ENCODE peak calls at places on chromosomes 3 and 15, in seven cellular contexts. Y is H7, I is tibial nerve, C is body of pancreas, K is lung, R is left ventricle myocardium inferior, X is MM.1S. J is an unnamed sample. For H3K27me3, the result is how much of the 10 kb centered on the place peaks cover.

GRCh38 chr3:31092748-31093607 is 198.5 kb upstream of the GADL1 start:
- DNase-seq in Y (no peak), I (no peak), C (no peak), K (no peak), R (no peak), X (no peak), J (peak)

GRCh38 chr15:48087844-48088243 is 32.9 kb upstream of the SLC24A5 start:
- DNase-seq in Y (no peak), I (no peak), C (no peak), K (no peak), R (no peak), X (no peak), J (no peak)

GRCh38 chr3:94225176-94225742 is 162.4 kb downstream of the NSUN3 start:
- DNase-seq in Y (no peak), I (no peak), C (no peak), K (no peak), R (no peak), X (no peak), J (peak)

GRCh38 chr3:78076379-78076778 is 1036.5 kb downstream of the ROBO2 start:
- DNase-seq in Y (no peak), I (no peak), C (no peak), K (no peak), R (no peak), X (no peak), J (no peak)

GRCh38 chr15:71647479-71647792 is 162.9 kb upstream of the NR2E3 start:
- DNase-seq in Y (no peak), I (no peak), C (no peak), K (no peak), R (no peak), X (no peak), J (no peak)

GRCh38 chr15:98946301-98947255 is 61.0 kb downstream of the PGPEP1L start:
- DNase-seq in Y (peak), I (no peak), C (peak), K (no peak), R (peak), X (no peak), J (no peak)

GRCh38 chr3:50204804-50205718 is at the start of gene SLC38A3:
- DNase-seq in Y (peak), I (no peak), C (peak), K (no peak), R (peak), X (no peak), J (no peak)

GRCh38 chr3:193962986-193963683 is 172.8 kb upstream of the HES1 start:
- DNase-seq in Y (no peak), I (no peak), C (no peak), K (no peak), R (no peak), X (peak), J (no peak)

GRCh38 chr15:34721802-34722795 is 32.7 kb downstream of the GJD2 start:
- DNase-seq in Y (peak), I (peak), C (peak), K (no peak), R (peak), X (no peak), J (peak)

GRCh38 chr3:194327414-194328079 is 23.6 kb downstream of the CPN2 start:
- DNase-seq in Y (no peak), I (no peak), C (no peak), K (no peak), R (no peak), X (no peak), J (no peak)

GRCh38 chr3:169760479-169760878 is 4.4 kb downstream of the TERC start:
- DNase-seq in Y (no peak), I (no peak), C (no peak), K (no peak), R (no peak), X (no peak), J (no peak)

GRCh38 chr3:72153477-72154314 is 368.7 kb upstream of the PROK2 start:
- DNase-seq in Y (no peak), I (no peak), C (no peak), K (no peak), R (no peak), X (no peak), J (no peak)

GRCh38 chr15:41332788-41333527 is at the start of gene NUSAP1:
- DNase-seq in Y (peak), I (no peak), C (no peak), K (no peak), R (no peak), X (peak), J (no peak)

GRCh38 chr15:39323157-39323556 is 257.7 kb upstream of the THBS1 start:
- DNase-seq in Y (no peak), I (no peak), C (no peak), K (no peak), R (no peak), X (no peak), J (no peak)

GRCh38 chr15:96338772-96339661 is 8.5 kb downstream of the NR2F2 start:
- DNase-seq in Y (peak), I (no peak), C (peak), K (peak), R (no peak), X (no peak), J (no peak)

GRCh38 chr15:44537728-44538240 is 837 bp downstream of the EIF3J start:
- DNase-seq in Y (peak), I (no peak), C (no peak), K (no peak), R (no peak), X (no peak), J (peak)

GRCh38 chr3:53254810-53255359 is 937 bp downstream of the TKT start:
- DNase-seq in Y (peak), I (peak), C (peak), K (peak), R (peak), X (peak), J (peak)

GRCh38 chr3:38084019-38084968 is 45.3 kb downstream of the DLEC1 start:
- DNase-seq in Y (peak), I (no peak), C (peak), K (no peak), R (no peak), X (no peak), J (no peak)

GRCh38 chr15:83276661-83277060 is 7.8 kb downstream of the BNC1 start:
- DNase-seq in Y (no peak), I (no peak), C (no peak), K (no peak), R (no peak), X (no peak), J (no peak)

GRCh38 chr3:187208159-187208558 is 10.9 kb downstream of the RTP1 start:
- DNase-seq in Y (no peak), I (no peak), C (no peak), K (no peak), R (no peak), X (no peak), J (peak)

GRCh38 chr3:119170821-119171220 is 2.6 kb upstream of the UPK1B start:
- DNase-seq in Y (no peak), I (no peak), C (no peak), K (no peak), R (no peak), X (no peak), J (no peak)

GRCh38 chr15:70566047-70566835 is 197.1 kb downstream of the UACA start:
- DNase-seq in Y (peak), I (no peak), C (no peak), K (no peak), R (no peak), X (no peak), J (no peak)

GRCh38 chr15:76939715-76940114 is 8.2 kb downstream of the RCN2 start:
- DNase-seq in Y (no peak), I (no peak), C (no peak), K (no peak), R (no peak), X (no peak), J (no peak)

DNA sequence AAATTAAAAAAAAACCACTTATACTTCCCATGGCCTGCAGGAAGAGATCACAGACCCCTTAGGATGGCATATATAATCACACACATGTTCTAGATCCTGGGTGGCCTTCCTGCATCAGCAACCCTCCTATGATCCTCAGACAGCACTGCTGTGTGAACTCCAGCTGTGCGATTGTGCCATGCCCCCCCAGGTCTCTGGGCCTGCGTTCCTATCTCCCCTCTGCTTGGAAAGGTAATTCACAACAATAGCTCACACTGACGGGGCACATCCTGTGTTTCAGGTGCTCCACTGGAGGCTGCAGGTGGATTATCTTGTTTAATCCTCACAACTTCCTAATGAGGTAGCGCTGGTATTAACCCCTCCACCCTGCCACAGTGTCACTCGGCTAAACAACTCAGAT is 71.2 kb upstream of the GLCE start:
- DNase-seq in Y (peak), I (no peak), C (no peak), K (no peak), R (no peak), X (no peak), J (no peak)
- H3K27me3 ChIP-seq in Y (under half), I (under half), C (under half), K (under half), R (under half), X (under half), J (under half)

GRCh38 chr15:89477411-89478242 is 18.8 kb downstream of the RHCG start:
- DNase-seq in Y (no peak), I (no peak), C (no peak), K (no peak), R (no peak), X (no peak), J (no peak)

GRCh38 chr15:89469331-89470107 is 26.9 kb downstream of the RHCG start:
- DNase-seq in Y (no peak), I (no peak), C (no peak), K (no peak), R (no peak), X (no peak), J (no peak)

GRCh38 chr15:89475688-89476087 is 20.7 kb downstream of the RHCG start:
- DNase-seq in Y (no peak), I (no peak), C (no peak), K (no peak), R (no peak), X (no peak), J (no peak)

DNA sequence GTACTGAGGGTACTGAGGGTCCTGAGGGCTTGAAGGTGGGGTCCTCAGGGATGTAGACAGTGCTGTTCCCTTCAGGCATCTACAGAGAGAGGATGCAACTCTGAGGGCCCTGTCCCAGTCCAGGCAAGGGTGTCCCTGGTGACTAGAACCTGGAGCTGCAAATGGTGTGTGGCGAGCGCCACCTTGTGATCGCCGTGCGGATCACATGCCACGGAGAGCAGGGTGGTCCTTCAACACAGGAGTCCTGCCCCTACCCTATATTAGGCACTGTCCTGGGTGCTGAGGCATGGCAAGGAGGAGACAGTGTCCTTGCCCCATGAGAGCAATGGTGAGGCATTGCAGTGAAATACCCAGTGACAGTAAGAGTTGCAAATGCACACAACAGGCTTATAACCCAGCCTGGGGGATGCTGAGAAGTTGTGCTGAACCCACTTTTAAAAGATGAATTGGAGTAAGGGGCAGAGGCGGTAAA is 23.6 kb downstream of the RHCG start:
- DNase-seq in Y (peak), I (no peak), C (peak), K (no peak), R (peak), X (peak), J (peak)
- H3K27me3 ChIP-seq in Y (under half), I (half or more), C (under half), K (under half), R (half or more), X (under half), J (under half)

GRCh38 chr15:67836477-67836876 is 3.4 kb downstream of the RNU6-1 start:
- DNase-seq in Y (peak), I (no peak), C (peak), K (no peak), R (peak), X (peak), J (peak)

GRCh38 chr15:67834593-67835348 is 5.1 kb downstream of the RNU6-1 start:
- DNase-seq in Y (peak), I (no peak), C (peak), K (no peak), R (no peak), X (no peak), J (no peak)

GRCh38 chr15:67836134-67836455 is 3.8 kb downstream of the RNU6-1 start:
- DNase-seq in Y (peak), I (no peak), C (no peak), K (no peak), R (no peak), X (no peak), J (no peak)

GRCh38 chr15:67834249-67834592 is 5.6 kb downstream of the RNU6-1 start:
- DNase-seq in Y (no peak), I (no peak), C (no peak), K (no peak), R (no peak), X (no peak), J (no peak)

DNA sequence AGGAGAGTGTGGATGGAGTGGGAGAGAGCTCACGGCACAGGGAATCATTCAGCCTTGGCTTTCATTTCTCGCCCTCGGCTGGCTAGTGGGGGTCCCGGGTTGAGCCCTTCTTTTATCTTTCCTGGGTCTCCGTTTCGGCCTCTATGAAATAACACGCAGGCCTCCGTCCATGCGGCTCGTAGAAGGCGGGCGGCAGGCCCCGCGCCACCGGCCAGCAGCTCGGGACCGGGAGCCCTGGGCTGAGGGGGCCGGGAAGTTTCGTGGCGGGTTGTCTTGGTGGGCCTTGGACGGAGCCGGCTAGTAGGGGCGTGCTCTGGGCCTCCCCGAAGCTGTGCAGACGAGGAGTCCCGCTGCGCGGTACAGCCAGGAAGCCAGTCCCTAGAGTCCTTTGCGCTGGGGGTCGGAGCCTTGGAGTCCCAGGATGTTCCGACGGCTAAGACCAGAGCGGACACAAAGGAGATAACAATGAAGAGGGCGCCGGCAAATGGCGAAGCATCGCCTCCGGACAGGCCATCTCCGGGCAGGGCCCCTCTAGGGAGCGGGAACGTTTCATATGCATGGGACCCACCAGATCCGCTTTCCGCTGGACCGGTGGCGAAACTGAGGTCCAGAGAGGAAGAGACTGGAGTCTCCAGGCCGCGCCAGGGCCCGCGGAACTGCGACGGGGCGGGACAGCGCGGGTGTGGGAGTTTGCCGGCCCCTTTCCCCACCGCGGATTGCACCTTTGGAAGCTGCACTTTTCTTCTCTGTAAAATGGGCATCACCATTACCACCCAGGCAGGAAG is 4.3 kb downstream of the RNU6-1 start:
- DNase-seq in Y (peak), I (no peak), C (no peak), K (no peak), R (no peak), X (no peak), J (no peak)
- H3K27me3 ChIP-seq in Y (half or more), I (half or more), C (under half), K (under half), R (half or more), X (under half), J (half or more)

GRCh38 chr3:69740103-69741021 is 1.1 kb downstream of the MITF start:
- DNase-seq in Y (peak), I (no peak), C (peak), K (peak), R (no peak), X (peak), J (no peak)
- H3K27me3 ChIP-seq in Y (under half), I (under half), C (under half), K (under half), R (under half), X (under half), J (under half)

GRCh38 chr15:53559364-53560253 is 199.9 kb downstream of the WDR72 start:
- DNase-seq in Y (no peak), I (no peak), C (peak), K (no peak), R (no peak), X (no peak), J (no peak)
- H3K27me3 ChIP-seq in Y (under half), I (under half), C (under half), K (under half), R (under half), X (under half), J (under half)

DNA sequence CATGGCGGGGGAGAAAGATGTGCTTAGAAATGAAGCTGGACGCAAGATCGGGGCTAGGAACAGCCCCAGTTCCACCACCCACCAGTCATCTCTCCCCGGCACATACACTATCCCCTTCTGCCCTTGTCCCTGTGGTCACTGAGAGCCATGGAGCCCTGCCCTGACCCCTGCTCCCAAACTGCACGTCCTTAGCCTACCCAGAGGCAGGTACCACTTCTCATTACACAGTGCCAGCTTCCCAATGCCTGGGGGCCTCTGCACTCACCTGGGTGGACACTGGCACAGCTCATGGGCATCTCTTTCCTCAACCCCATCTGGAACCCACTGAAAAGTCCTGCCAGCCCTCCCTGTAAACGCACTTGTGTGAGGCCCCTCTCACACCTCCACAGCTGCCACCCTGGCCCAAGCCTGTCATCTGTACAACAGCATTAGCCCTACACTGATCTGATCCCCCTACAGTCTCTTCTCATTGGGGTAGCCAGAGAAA is 139.4 kb upstream of the PRR20G start:
- DNase-seq in Y (no peak), I (no peak), C (no peak), K (no peak), R (no peak), X (no peak), J (no peak)
- H3K27me3 ChIP-seq in Y (under half), I (half or more), C (under half), K (under half), R (half or more), X (half or more), J (under half)

GRCh38 chr15:73467758-73468157 is 24.8 kb downstream of the REC114 start:
- DNase-seq in Y (peak), I (no peak), C (no peak), K (no peak), R (no peak), X (no peak), J (no peak)
- H3K27me3 ChIP-seq in Y (under half), I (under half), C (under half), K (under half), R (under half), X (under half), J (under half)

DNA sequence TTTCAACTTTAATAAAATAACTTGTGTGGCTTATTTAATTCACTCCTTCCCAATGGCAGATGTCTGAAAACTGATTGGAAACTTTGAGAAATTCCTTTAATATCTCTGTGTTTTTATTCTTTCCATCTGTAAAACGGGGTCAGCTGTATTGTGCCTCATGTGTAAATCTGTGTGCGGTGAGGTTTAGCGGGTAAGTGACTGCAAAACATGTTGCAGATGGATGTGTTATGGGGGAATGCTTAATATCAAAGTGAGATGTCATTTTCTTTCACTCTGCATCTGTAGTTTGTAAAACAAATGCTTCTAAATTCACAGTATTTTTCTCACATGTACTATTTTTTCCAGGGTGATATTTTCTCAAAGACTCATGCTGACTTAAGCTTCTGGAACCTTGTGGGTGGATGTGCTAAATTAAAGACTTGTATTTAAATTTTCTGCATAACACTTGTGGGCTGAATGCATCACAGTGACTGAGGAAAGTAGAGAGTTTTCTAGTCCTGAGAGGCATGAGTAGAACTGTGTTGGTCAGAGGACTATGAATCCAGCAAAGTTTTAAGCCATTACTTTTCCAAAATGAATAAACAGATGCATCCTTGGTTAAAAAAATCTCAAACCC is 115.2 kb upstream of the TP63 start:
- DNase-seq in Y (no peak), I (no peak), C (no peak), K (no peak), R (no peak), X (no peak), J (no peak)
- H3K27me3 ChIP-seq in Y (under half), I (under half), C (under half), K (under half), R (under half), X (under half), J (under half)